ENCODE peak calls at places on chromosome 11, in ten cellular contexts. U is thoracic aorta, K is SK-N-SH, N is IMR-90, W is fibroblast of lung, P is body of pancreas, S is NT2/D1, L is ovary, F is esophagus squamous epithelium, G is Peyer's patch. I is an unnamed sample.

GRCh38 chr11:65663634-65664200 is 1.0 kb upstream of the RELA start:
- DNase-seq in U (no peak), K (peak; percentile 72), N (peak; percentile 52), W (peak; percentile 39), P (peak; percentile 65), S (no peak), L (peak; percentile 82), F (no peak), G (peak; percentile 77), I (peak; percentile 34)

GRCh38 chr11:112962854-112963367 is 1.7 kb downstream of the NCAM1 start:
- DNase-seq in U (peak; percentile 14), K (peak; percentile 85), N (no peak), W (peak; percentile 34), P (peak; percentile 38), S (no peak), L (peak; percentile 84), F (no peak), G (peak; percentile 57), I (no peak)

GRCh38 chr11:26766996-26767395 is 45.1 kb upstream of the SLC5A12 start:
- DNase-seq in U (no peak), K (no peak), N (no peak), W (peak; percentile 66), P (no peak), S (no peak), L (no peak), F (no peak), G (no peak), I (no peak)

GRCh38 chr11:8289426-8290047 is 25.9 kb upstream of the LMO1 start:
- DNase-seq in U (no peak), K (no peak), N (no peak), W (no peak), P (no peak), S (no peak), L (no peak), F (no peak), G (peak; percentile 11), I (no peak)

GRCh38 chr11:117519170-117519569 is 191.5 kb downstream of the CEP164 start:
- DNase-seq in U (no peak), K (no peak), N (no peak), W (no peak), P (peak; percentile 19), S (no peak), L (no peak), F (no peak), G (peak; percentile 83), I (no peak)

GRCh38 chr11:67437082-67437821 is at the start of gene PTPRCAP:
- DNase-seq in U (no peak), K (no peak), N (no peak), W (no peak), P (no peak), S (no peak), L (no peak), F (no peak), G (peak; percentile 93), I (no peak)

GRCh38 chr11:11155962-11156815 is 196.9 kb downstream of the CSNK2A3 start:
- DNase-seq in U (no peak), K (peak; percentile 54), N (no peak), W (no peak), P (no peak), S (no peak), L (no peak), F (no peak), G (no peak), I (peak; percentile 33)

GRCh38 chr11:61266602-61267001 is 25.6 kb downstream of the PGA5 start:
- DNase-seq in U (no peak), K (no peak), N (no peak), W (peak; percentile 37), P (no peak), S (no peak), L (no peak), F (no peak), G (no peak), I (peak; percentile 31)

GRCh38 chr11:6096417-6096816 is 11.1 kb upstream of the OR56B4 start:
- DNase-seq in U (no peak), K (no peak), N (peak; percentile 11), W (no peak), P (no peak), S (no peak), L (no peak), F (no peak), G (no peak), I (no peak)

GRCh38 chr11:2748061-2748813 is 48.4 kb upstream of the KCNQ1OT1 start:
- DNase-seq in U (no peak), K (no peak), N (no peak), W (no peak), P (no peak), S (no peak), L (peak; percentile 29), F (no peak), G (no peak), I (no peak)

GRCh38 chr11:86869966-86870570 is 69.7 kb downstream of the PRSS23 start:
- DNase-seq in U (peak; percentile 13), K (peak; percentile 69), N (peak; percentile 63), W (peak; percentile 47), P (peak; percentile 60), S (peak; percentile 59), L (peak; percentile 70), F (no peak), G (peak; percentile 76), I (peak; percentile 58)

GRCh38 chr11:131300304-131300703 is 70.1 kb upstream of the NTM start:
- DNase-seq in U (no peak), K (no peak), N (no peak), W (peak; percentile 33), P (no peak), S (no peak), L (no peak), F (no peak), G (no peak), I (no peak)

GRCh38 chr11:131305005-131305404 is 65.4 kb upstream of the NTM start:
- DNase-seq in U (no peak), K (no peak), N (peak; percentile 57), W (no peak), P (no peak), S (no peak), L (no peak), F (no peak), G (no peak), I (no peak)

GRCh38 chr11:131297441-131297840 is 73.0 kb upstream of the NTM start:
- DNase-seq in U (no peak), K (no peak), N (no peak), W (no peak), P (no peak), S (no peak), L (no peak), F (no peak), G (no peak), I (no peak)

GRCh38 chr11:131301306-131301705 is 69.1 kb upstream of the NTM start:
- DNase-seq in U (no peak), K (no peak), N (no peak), W (no peak), P (no peak), S (no peak), L (no peak), F (no peak), G (no peak), I (no peak)

DNA sequence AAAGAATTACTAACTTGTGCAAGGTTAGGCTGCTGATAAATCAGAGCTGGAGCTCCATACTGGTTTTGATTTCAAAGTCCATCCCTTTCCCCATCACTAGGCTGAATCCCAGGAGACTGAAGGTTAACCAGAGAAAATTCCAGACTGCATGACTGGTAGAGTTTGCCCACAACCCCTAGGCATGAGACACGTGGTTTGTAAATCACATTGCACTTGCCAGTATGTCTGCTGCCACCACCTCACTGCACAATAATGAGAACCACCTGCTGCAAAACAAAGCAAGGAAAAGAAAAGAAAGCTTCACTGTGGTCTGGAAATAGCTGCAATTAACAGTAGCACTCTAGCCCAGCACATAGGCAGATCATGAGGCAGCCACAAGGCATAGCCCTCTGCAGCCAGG is 67.6 kb upstream of the NTM start:
- DNase-seq in U (no peak), K (peak; percentile 42), N (no peak), W (peak; percentile 25), P (no peak), S (no peak), L (no peak), F (no peak), G (no peak), I (no peak)
- H3K4me3 ChIP-seq in U (no peak overlapping the region), K (no peak overlapping the region), N (no peak overlapping the region), W (no peak overlapping the region), P (no peak overlapping the region), S (no peak overlapping the region), L (no peak overlapping the region), F (no peak overlapping the region), G (no peak overlapping the region), I (no peak overlapping the region)

DNA sequence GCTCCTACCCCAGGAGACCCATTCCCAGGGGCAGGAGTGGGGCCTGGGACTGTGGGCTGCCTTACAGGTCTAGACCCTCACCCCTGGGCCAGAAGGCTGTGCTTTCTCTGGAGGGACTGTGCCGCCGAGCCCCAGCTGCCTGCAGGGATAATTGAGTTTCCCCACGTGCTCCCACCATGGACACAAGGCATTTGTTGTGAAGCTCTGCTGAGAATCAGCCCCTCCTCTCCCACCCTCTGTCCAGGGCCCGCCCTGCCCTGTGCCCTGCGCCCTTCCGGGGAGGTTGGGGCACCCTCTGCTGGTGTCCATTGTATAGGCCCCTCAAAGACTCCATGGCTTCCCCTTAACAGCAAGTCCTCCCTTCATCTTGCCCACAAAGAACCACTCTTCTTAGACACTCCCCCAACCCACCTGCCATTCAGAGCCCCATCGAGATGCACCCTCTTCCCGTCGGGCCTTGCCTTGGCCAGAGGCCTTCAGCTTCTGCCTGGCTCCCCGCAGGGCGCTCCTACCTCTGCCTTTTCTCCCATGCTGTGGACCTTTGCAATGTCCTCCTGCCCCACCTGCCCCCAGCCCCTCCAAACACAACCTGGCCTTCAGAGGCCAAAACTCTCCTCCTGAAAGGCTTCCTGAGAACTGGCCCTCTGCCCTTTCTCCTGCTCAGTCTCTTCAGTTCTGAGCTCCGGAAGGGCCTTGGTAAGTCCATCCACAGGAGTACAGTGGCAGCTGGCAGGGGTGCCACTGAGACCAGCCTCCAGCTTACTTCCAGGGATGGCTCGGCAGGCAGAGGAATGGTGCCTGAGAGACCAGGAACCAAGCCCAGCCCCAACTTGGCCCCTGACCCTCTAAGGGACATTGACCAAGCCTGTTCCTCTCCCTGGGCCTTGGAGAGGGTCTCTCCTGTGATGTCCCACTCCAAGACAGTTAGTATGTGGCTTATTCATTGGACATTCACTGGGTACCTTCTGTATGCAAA is 22.4 kb downstream of the DUSP8 start:
- DNase-seq in U (no peak), K (no peak), N (no peak), W (no peak), P (no peak), S (no peak), L (no peak), F (no peak), G (no peak), I (no peak)
- H3K27me3 ChIP-seq in U (no peaks in the 10 kb centered on the region), K (peaks cover 12% of the 10 kb centered on the region), N (peaks cover 34% of the 10 kb centered on the region), W (peaks cover 13% of the 10 kb centered on the region), P (no peaks in the 10 kb centered on the region), S (peaks cover 63% of the 10 kb centered on the region), L (peaks cover 6% of the 10 kb centered on the region), F (peaks cover 7% of the 10 kb centered on the region), G (peaks cover 8% of the 10 kb centered on the region), I (peaks cover 6% of the 10 kb centered on the region)

GRCh38 chr11:96567667-96568066 is 177.9 kb downstream of the JRKL start:
- DNase-seq in U (no peak), K (no peak), N (no peak), W (no peak), P (no peak), S (no peak), L (no peak), F (no peak), G (no peak), I (no peak)

GRCh38 chr11:96567193-96567592 is 177.4 kb downstream of the JRKL start:
- DNase-seq in U (no peak), K (no peak), N (no peak), W (no peak), P (no peak), S (no peak), L (no peak), F (no peak), G (no peak), I (no peak)
- H3K4me3 ChIP-seq in U (peak overlapping the region; percentile 7), K (no peak overlapping the region), N (peak overlapping the region; percentile 21), W (peak overlapping the region; percentile 23), P (no peak overlapping the region), S (no peak overlapping the region), L (no peak overlapping the region), F (peak overlapping the region; percentile 9), G (no peak overlapping the region), I (no peak overlapping the region)

GRCh38 chr11:115135936-115136335 is 368.3 kb downstream of the CADM1 start:
- DNase-seq in U (no peak), K (no peak), N (no peak), W (no peak), P (no peak), S (no peak), L (no peak), F (no peak), G (no peak), I (no peak)
- H3K27me3 ChIP-seq in U (no peaks in the 10 kb centered on the region), K (no peaks in the 10 kb centered on the region), N (peaks cover 25% of the 10 kb centered on the region), W (no peaks in the 10 kb centered on the region), P (no peaks in the 10 kb centered on the region), S (no peaks in the 10 kb centered on the region), L (no peaks in the 10 kb centered on the region), F (no peaks in the 10 kb centered on the region), G (no peaks in the 10 kb centered on the region), I (no peaks in the 10 kb centered on the region)

I was measured in PC-3.